ENCODE peak calls at places on chromosomes 3 and 15, in five cellular contexts. O is sigmoid colon; J is effector memory CD4-positive, alpha-beta T cell; T is uterus; C is left ventricle myocardium inferior. E is an unnamed sample. For H3K4me1 and H3K27me3, the result is how much of the 10 kb centered on the place peaks cover.

GRCh38 chr3:49668861-49669260 is 5.3 kb upstream of the APEH start:
- DNase-seq in O (no peak), J (no peak), T (no peak), C (no peak), E (no peak)

GRCh38 chr3:101827211-101828174 is 21.8 kb upstream of the NFKBIZ start:
- DNase-seq in O (peak), J (peak), T (peak), C (peak), E (peak)

GRCh38 chr3:12384451-12385233 is 95.8 kb downstream of the PPARG start:
- DNase-seq in O (no peak), J (no peak), T (no peak), C (no peak), E (no peak)

GRCh38 chr3:32249184-32249782 is 10.8 kb downstream of the CMTM8 start:
- DNase-seq in O (no peak), J (no peak), T (no peak), C (no peak), E (no peak)

GRCh38 chr3:8518138-8518537 is 16.5 kb downstream of the LMCD1 start:
- DNase-seq in O (no peak), J (no peak), T (no peak), C (no peak), E (no peak)

GRCh38 chr3:185722920-185723319 is 101.9 kb downstream of the IGF2BP2 start:
- DNase-seq in O (no peak), J (no peak), T (no peak), C (no peak), E (no peak)

GRCh38 chr3:123094914-123095313 is 28.1 kb downstream of the PDIA5 start:
- DNase-seq in O (no peak), J (no peak), T (no peak), C (no peak), E (no peak)

GRCh38 chr15:40314723-40315276 is 7.1 kb upstream of the PLCB2 start:
- DNase-seq in O (no peak), J (no peak), T (no peak), C (no peak), E (no peak)

GRCh38 chr15:63510548-63510940 is 6.2 kb downstream of the USP3 start:
- DNase-seq in O (no peak), J (no peak), T (no peak), C (no peak), E (no peak)

GRCh38 chr3:42745776-42746454 is 27.1 kb downstream of the CCDC13 start:
- DNase-seq in O (no peak), J (no peak), T (no peak), C (no peak), E (no peak)

GRCh38 chr3:42743204-42743995 is 29.7 kb downstream of the CCDC13 start:
- DNase-seq in O (peak), J (no peak), T (no peak), C (no peak), E (no peak)

GRCh38 chr3:42747581-42747980 is 25.5 kb downstream of the CCDC13 start:
- DNase-seq in O (no peak), J (no peak), T (no peak), C (no peak), E (no peak)

GRCh38 chr3:42746455-42747450 is 26.3 kb downstream of the CCDC13 start:
- DNase-seq in O (peak), J (no peak), T (no peak), C (no peak), E (no peak)

GRCh38 chr3:42745291-42745745 is 27.7 kb downstream of the CCDC13 start:
- DNase-seq in O (peak), J (no peak), T (no peak), C (no peak), E (no peak)
- H3K27ac ChIP-seq in O (peak), J (no peak), T (peak), C (peak), E (no peak)

GRCh38 chr3:111324142-111324541 is 217.9 kb upstream of the CD96 start:
- DNase-seq in O (no peak), J (no peak), T (no peak), C (no peak), E (peak)
- H3K4me1 ChIP-seq in O (under half), J (under half), T (under half), C (under half), E (under half)

GRCh38 chr3:71754610-71755253 is 1.1 kb downstream of the GPR27 start:
- DNase-seq in O (no peak), J (no peak), T (no peak), C (no peak), E (no peak)
- H3K27me3 ChIP-seq in O (under half), J (under half), T (under half), C (half or more), E (under half)

GRCh38 chr15:71136159-71137137 is 21.2 kb downstream of the THSD4 start:
- DNase-seq in O (no peak), J (no peak), T (peak), C (no peak), E (no peak)
- H3K27ac ChIP-seq in O (no peak), J (no peak), T (peak), C (peak), E (no peak)

E was measured in small intestine.